ENCODE peak calls at places on chromosomes 5 and 9, in ten cellular contexts. Y, I, H, T, D, K, V, Q, N and P are unnamed samples.

GRCh38 chr9:76136986-76137385 is 246.5 kb downstream of the PCSK5 start:
- DNase-seq in I (peak; percentile 4), H (peak; percentile 31), T (no peak), Q (no peak), Y (no peak), D (peak; percentile 64), K (no peak), V (peak; percentile 77), N (no peak), P (peak; percentile 5)

GRCh38 chr5:79562351-79563246 is 48.7 kb upstream of the HOMER1 start:
- DNase-seq in D (peak; percentile 92), V (peak; percentile 53), T (no peak), N (no peak), Y (no peak), K (no peak), H (no peak), Q (no peak), I (no peak), P (peak; percentile 47)

GRCh38 chr5:42951847-42952411 is 88.2 kb downstream of the ANXA2R start:
- DNase-seq in N (no peak), K (peak; percentile 16), Y (no peak), H (no peak), T (no peak), V (peak; percentile 64), I (no peak), Q (no peak), D (peak; percentile 59), P (no peak)

GRCh38 chr5:163565931-163566608 is 60.7 kb downstream of the MAT2B start:
- DNase-seq in K (peak; percentile 47), T (peak; percentile 37), H (no peak), Q (no peak), D (peak; percentile 30), I (no peak), Y (peak; percentile 34), V (peak; percentile 35), N (peak; percentile 45), P (no peak)

GRCh38 chr9:78777747-78778146 is 480.8 kb downstream of the PSAT1 start:
- DNase-seq in N (no peak), H (no peak), I (no peak), V (no peak), Y (no peak), T (no peak), Q (no peak), K (no peak), D (no peak), P (no peak)

GRCh38 chr5:155089649-155090048 is 76.1 kb downstream of the KIF4B start:
- DNase-seq in K (no peak), D (no peak), Q (no peak), I (no peak), T (no peak), N (no peak), V (no peak), H (no peak), Y (no peak), P (no peak)

GRCh38 chr9:136516191-136516654 is 29.6 kb downstream of the NOTCH1 start:
- DNase-seq in D (no peak), K (no peak), Y (no peak), N (no peak), H (no peak), Q (no peak), V (no peak), I (no peak), T (no peak), P (no peak)

GRCh38 chr5:68344447-68345111 is 129.0 kb downstream of the PIK3R1 start:
- DNase-seq in K (no peak), D (peak; percentile 68), I (no peak), H (peak; percentile 76), Q (no peak), T (no peak), Y (no peak), V (peak; percentile 86), N (no peak), P (no peak)

GRCh38 chr9:123871781-123872180 is 58.1 kb downstream of the DENND1A start:
- DNase-seq in H (no peak), Y (no peak), D (no peak), V (peak; percentile 24), Q (no peak), K (no peak), T (no peak), N (no peak), I (no peak), P (no peak)

GRCh38 chr5:75513841-75514240 is 2.1 kb downstream of the POLK start:
- DNase-seq in H (no peak), Q (no peak), N (no peak), Y (no peak), K (no peak), T (no peak), V (no peak), D (no peak), I (no peak), P (no peak)
- H3K4me3 ChIP-seq in H (no peak overlapping the region), Q (no peak overlapping the region), N (no peak overlapping the region), Y (no peak overlapping the region), K (no peak overlapping the region), T (no peak overlapping the region), V (no peak overlapping the region), D (no peak overlapping the region), I (no peak overlapping the region), P (no peak overlapping the region)

GRCh38 chr9:119366909-119367690 is 2.1 kb downstream of the BRINP1 start:
- DNase-seq in H (no peak), K (peak; percentile 27), V (no peak), Y (no peak), N (no peak), D (no peak), I (no peak), T (peak; percentile 19), Q (no peak), P (no peak)

GRCh38 chr9:119368681-119369581 is at the start of gene BRINP1:
- DNase-seq in K (peak; percentile 18), I (no peak), D (peak; percentile 1), T (no peak), N (no peak), Q (no peak), H (peak; percentile 26), Y (peak; percentile 90), V (peak; percentile 74), P (no peak)

GRCh38 chr9:119368179-119368578 is 1.1 kb downstream of the BRINP1 start:
- DNase-seq in Y (no peak), T (no peak), I (no peak), H (no peak), K (no peak), D (no peak), V (no peak), Q (no peak), N (no peak), P (no peak)

GRCh38 chr9:119369670-119370366 is 583 bp upstream of the BRINP1 start:
- DNase-seq in V (no peak), Y (no peak), K (no peak), T (no peak), I (no peak), D (no peak), Q (no peak), H (no peak), N (no peak), P (no peak)

DNA sequence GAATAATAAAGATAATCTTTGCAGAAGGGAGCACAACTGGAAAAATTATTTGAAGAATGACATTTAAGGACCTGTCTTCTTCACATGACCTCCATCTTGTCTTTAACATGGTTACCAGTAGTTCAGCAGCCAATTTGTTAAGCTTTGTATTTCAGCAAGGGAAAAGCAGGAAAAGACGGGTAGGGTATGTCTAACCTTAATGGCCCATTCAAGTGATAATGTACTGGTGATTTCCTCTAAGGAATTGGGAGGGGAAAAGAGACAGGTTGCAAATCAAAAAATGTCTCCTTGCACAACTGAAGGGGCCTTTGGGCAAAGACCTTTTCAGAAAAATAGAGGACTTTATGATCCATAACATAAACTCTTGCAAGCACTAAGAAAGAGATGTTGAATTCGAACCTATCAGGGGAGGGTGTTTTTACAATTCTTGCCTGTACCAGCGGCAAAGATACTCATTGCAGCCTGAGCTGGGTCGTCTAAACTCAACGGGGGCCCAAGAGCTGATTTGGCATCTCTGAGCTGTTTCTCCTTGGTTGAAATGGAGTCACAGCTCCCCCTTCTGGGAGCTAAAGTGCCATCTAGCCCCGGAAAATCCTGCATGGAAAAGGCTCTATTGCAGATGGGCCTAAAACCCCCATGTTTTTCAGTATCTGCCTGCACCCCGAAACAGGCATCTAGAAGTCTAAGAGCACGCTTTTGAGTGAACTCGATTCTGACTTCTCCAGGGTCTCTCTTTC is 3.8 kb downstream of the BRINP1 start:
- DNase-seq in T (peak; percentile 12), Y (peak; percentile 81), I (no peak), N (no peak), D (peak; percentile 16), H (no peak), Q (no peak), K (no peak), V (peak; percentile 23), P (no peak)
- TF ChIP-seq CTCF in T (peak; percentile 10), Y (peak; percentile 37), I (no peak), N (peak; percentile 62), D (peak; percentile 47), H (peak; percentile 69), Q (no peak), K (no peak), V (peak; percentile 55), P (peak; percentile 60)

GRCh38 chr5:53041740-53042139 is 52.6 kb downstream of the ITGA2 start:
- DNase-seq in N (no peak), H (no peak), Y (no peak), T (no peak), I (no peak), V (no peak), Q (no peak), D (no peak), K (no peak), P (no peak)
- H3K4me3 ChIP-seq in N (no peak overlapping the region), H (no peak overlapping the region), Y (no peak overlapping the region), T (no peak overlapping the region), I (no peak overlapping the region), V (no peak overlapping the region), Q (no peak overlapping the region), D (no peak overlapping the region), K (no peak overlapping the region), P (no peak overlapping the region)

GRCh38 chr9:111074395-111074794 is 36.1 kb upstream of the LPAR1 start:
- DNase-seq in H (no peak), Q (no peak), N (no peak), Y (no peak), V (no peak), I (no peak), K (no peak), D (no peak), T (no peak), P (no peak)
- TF ChIP-seq CTCF in H (no peak), Q (no peak), N (no peak), Y (no peak), V (no peak), I (no peak), K (no peak), D (no peak), T (no peak), P (no peak)

DNA sequence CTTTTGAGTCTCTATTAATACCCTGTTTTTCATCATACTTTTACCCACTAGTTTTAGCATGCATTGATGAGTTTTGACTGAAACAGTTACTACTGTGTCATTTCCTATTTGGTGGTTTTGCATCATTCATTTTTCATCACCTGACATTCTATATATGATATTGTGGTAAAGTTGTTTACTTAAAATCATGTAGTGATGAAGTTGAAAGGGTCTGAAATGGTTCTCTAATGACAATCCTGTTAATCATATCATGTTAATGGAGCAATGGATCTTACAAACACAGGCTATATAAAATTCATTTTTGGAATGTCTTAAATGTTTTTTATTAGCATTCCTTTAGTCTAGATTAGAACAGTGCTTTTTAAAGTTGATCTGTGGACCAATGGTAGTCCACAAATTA is 84.1 kb downstream of the ERBIN start:
- DNase-seq in T (no peak), N (no peak), D (no peak), V (peak; percentile 27), Y (no peak), I (no peak), Q (no peak), K (no peak), H (no peak), P (peak; percentile 21)
- H3K4me3 ChIP-seq in T (no peak overlapping the region), N (no peak overlapping the region), D (no peak overlapping the region), V (no peak overlapping the region), Y (no peak overlapping the region), I (no peak overlapping the region), Q (no peak overlapping the region), K (no peak overlapping the region), H (no peak overlapping the region), P (no peak overlapping the region)